ENCODE peak calls at places on chromosomes 12 and 14, in four cellular contexts. J is endothelial cell; Z is activated naive CD4-positive, alpha-beta T cell treated with anti-CD3 and anti-CD28 coated beads for 36 hours; L is adipocyte. C is an unnamed sample.

GRCh38 chr14:78074546-78074945 is 95.6 kb upstream of the NRXN3 start:
- DNase-seq in J (no peak), Z (no peak), L (no peak), C (no peak)

GRCh38 chr14:66645716-66646115 is 137.8 kb downstream of the GPHN start:
- DNase-seq in J (no peak), Z (no peak), L (no peak), C (no peak)

GRCh38 chr14:104187931-104188726 is 49.7 kb downstream of the KIF26A start:
- DNase-seq in J (no peak), Z (no peak), L (no peak), C (no peak)

GRCh38 chr12:19654630-19655384 is 215.5 kb downstream of the AEBP2 start:
- DNase-seq in J (no peak), Z (no peak), L (peak; percentile 71), C (no peak)

GRCh38 chr12:129401572-129401971 is 502.3 kb downstream of the TMEM132D start:
- DNase-seq in J (no peak), Z (no peak), L (no peak), C (no peak)

GRCh38 chr14:91870001-91870400 is 2.7 kb upstream of the TC2N start:
- DNase-seq in J (no peak), Z (peak; percentile 87), L (no peak), C (no peak)

GRCh38 chr12:52307836-52308806 is 13.1 kb downstream of the KRT83 start:
- DNase-seq in J (peak; percentile 71), Z (peak; percentile 59), L (peak; percentile 81), C (peak; percentile 78)

GRCh38 chr12:48601013-48601756 is 31.3 kb upstream of the LALBA start:
- DNase-seq in J (no peak), Z (peak; percentile 16), L (peak; percentile 17), C (peak; percentile 56)

GRCh38 chr12:13205809-13206559 is 9.5 kb downstream of the EMP1 start:
- DNase-seq in J (peak; percentile 44), Z (peak; percentile 47), L (peak; percentile 94), C (peak; percentile 98)

GRCh38 chr14:85534914-85535313 is 5.0 kb downstream of the FLRT2 start:
- DNase-seq in J (no peak), Z (no peak), L (peak; percentile 47), C (peak; percentile 39)

GRCh38 chr12:29238822-29239291 is 89.8 kb downstream of the FAR2 start:
- DNase-seq in J (no peak), Z (no peak), L (no peak), C (no peak)

GRCh38 chr12:51321882-51322281 is 2.1 kb downstream of the BIN2 start:
- DNase-seq in J (no peak), Z (no peak), L (no peak), C (no peak)

GRCh38 chr12:57418255-57418654 is 12.6 kb downstream of the R3HDM2 start:
- DNase-seq in J (no peak), Z (no peak), L (no peak), C (no peak)

GRCh38 chr14:34865889-34866574 is 9.1 kb downstream of the BAZ1A start:
- DNase-seq in J (no peak), Z (no peak), L (no peak), C (no peak)

GRCh38 chr12:110135012-110135411 is 10.9 kb downstream of the IFT81 start:
- DNase-seq in J (no peak), Z (no peak), L (peak; percentile 64), C (peak; percentile 91)

GRCh38 chr12:104459556-104459909 is 2.8 kb downstream of the CHST11 start:
- DNase-seq in J (no peak), Z (no peak), L (peak; percentile 12), C (peak; percentile 29)

GRCh38 chr12:89893972-89894706 is 185.5 kb upstream of the ATP2B1 start:
- DNase-seq in J (no peak), Z (no peak), L (peak; percentile 61), C (peak; percentile 55)

GRCh38 chr12:9123741-9124140 is 8.0 kb upstream of the A2M start:
- DNase-seq in J (no peak), Z (no peak), L (no peak), C (no peak)

GRCh38 chr14:97707603-97708002 is 910.4 kb downstream of the VRK1 start:
- DNase-seq in J (no peak), Z (peak; percentile 47), L (no peak), C (no peak)

GRCh38 chr14:67391266-67391665 is 20.7 kb downstream of the PLEK2 start:
- DNase-seq in J (no peak), Z (no peak), L (no peak), C (no peak)

GRCh38 chr14:58637391-58638230 is at the start of gene DACT1:
- DNase-seq in J (peak; percentile 54), Z (peak; percentile 68), L (peak; percentile 95), C (peak; percentile 86)

GRCh38 chr14:35438910-35439713 is 34.6 kb upstream of the NFKBIA start:
- DNase-seq in J (no peak), Z (no peak), L (peak; percentile 32), C (peak; percentile 38)

GRCh38 chr14:48857366-48857765 is 728.8 kb downstream of the RPS29 start:
- DNase-seq in J (no peak), Z (no peak), L (no peak), C (no peak)

GRCh38 chr14:57479197-57479596 is 14.5 kb downstream of the CCDC198 start:
- DNase-seq in J (no peak), Z (no peak), L (no peak), C (no peak)